ENCODE peak calls at places on chromosomes 13 and 19, in eight cellular contexts. One of them, this sample, is unnamed.

GRCh38 chr13:50422181-50423148 is 407.2 kb downstream of the KCNRG start:
- DNase-seq in lower lobe of right lung: no peak
- DNase-seq in cardiac muscle cell: no peak
- DNase-seq in body of pancreas: no peak
- DNase-seq in Karpas-422: peak; percentile 55
- DNase-seq in heart left ventricle: no peak
- DNase-seq in right cardiac atrium: no peak
- DNase-seq in right atrium auricular region: no peak
- DNase-seq in this sample: no peak

GRCh38 chr19:6768236-6768785 is 1.1 kb upstream of the SH2D3A start:
- DNase-seq in heart left ventricle: no peak
- DNase-seq in right atrium auricular region: no peak
- DNase-seq in Karpas-422: no peak
- DNase-seq in body of pancreas: no peak
- DNase-seq in right cardiac atrium: peak; percentile 5
- DNase-seq in cardiac muscle cell: no peak
- DNase-seq in lower lobe of right lung: no peak
- DNase-seq in this sample: no peak

GRCh38 chr19:29596885-29597525 is 9.1 kb upstream of the POP4 start:
- DNase-seq in lower lobe of right lung: no peak
- DNase-seq in Karpas-422: no peak
- DNase-seq in right atrium auricular region: no peak
- DNase-seq in body of pancreas: no peak
- DNase-seq in right cardiac atrium: no peak
- DNase-seq in cardiac muscle cell: peak; percentile 37
- DNase-seq in heart left ventricle: no peak
- DNase-seq in this sample: no peak

GRCh38 chr19:35901055-35901644 is 810 bp upstream of the NFKBID start:
- DNase-seq in Karpas-422: no peak
- DNase-seq in heart left ventricle: no peak
- DNase-seq in right atrium auricular region: no peak
- DNase-seq in lower lobe of right lung: no peak
- DNase-seq in cardiac muscle cell: no peak
- DNase-seq in body of pancreas: no peak
- DNase-seq in right cardiac atrium: no peak
- DNase-seq in this sample: no peak

GRCh38 chr19:13091400-13092161 is 11.1 kb downstream of the LYL1 start:
- DNase-seq in Karpas-422: no peak
- DNase-seq in right cardiac atrium: peak; percentile 93
- DNase-seq in body of pancreas: no peak
- DNase-seq in heart left ventricle: peak; percentile 73
- DNase-seq in lower lobe of right lung: no peak
- DNase-seq in right atrium auricular region: peak; percentile 84
- DNase-seq in cardiac muscle cell: no peak
- DNase-seq in this sample: no peak

GRCh38 chr19:58474291-58474996 is 1.7 kb upstream of the ZNF446 start:
- DNase-seq in body of pancreas: no peak
- DNase-seq in right cardiac atrium: no peak
- DNase-seq in right atrium auricular region: no peak
- DNase-seq in cardiac muscle cell: no peak
- DNase-seq in heart left ventricle: no peak
- DNase-seq in lower lobe of right lung: no peak
- DNase-seq in Karpas-422: no peak
- DNase-seq in this sample: no peak

GRCh38 chr13:59865398-59865797 is 298.3 kb downstream of the DIAPH3 start:
- DNase-seq in heart left ventricle: no peak
- DNase-seq in lower lobe of right lung: no peak
- DNase-seq in Karpas-422: no peak
- DNase-seq in right atrium auricular region: no peak
- DNase-seq in cardiac muscle cell: no peak
- DNase-seq in body of pancreas: no peak
- DNase-seq in right cardiac atrium: no peak
- DNase-seq in this sample: no peak

GRCh38 chr13:43159007-43159406 is 135.6 kb downstream of the DNAJC15 start:
- DNase-seq in lower lobe of right lung: no peak
- DNase-seq in body of pancreas: no peak
- DNase-seq in right atrium auricular region: no peak
- DNase-seq in right cardiac atrium: no peak
- DNase-seq in heart left ventricle: no peak
- DNase-seq in cardiac muscle cell: no peak
- DNase-seq in Karpas-422: no peak
- DNase-seq in this sample: no peak

GRCh38 chr19:29497686-29498436 is 27.9 kb upstream of the VSTM2B start:
- DNase-seq in lower lobe of right lung: peak; percentile 23
- DNase-seq in body of pancreas: no peak
- DNase-seq in right cardiac atrium: no peak
- DNase-seq in cardiac muscle cell: no peak
- DNase-seq in right atrium auricular region: no peak
- DNase-seq in heart left ventricle: no peak
- DNase-seq in Karpas-422: no peak
- DNase-seq in this sample: no peak

GRCh38 chr19:36032251-36033104 is at the start of gene CLIP3:
- DNase-seq in lower lobe of right lung: no peak
- DNase-seq in heart left ventricle: peak; percentile 72
- DNase-seq in body of pancreas: peak; percentile 41
- DNase-seq in right cardiac atrium: peak; percentile 89
- DNase-seq in cardiac muscle cell: peak; percentile 78
- DNase-seq in Karpas-422: no peak
- DNase-seq in right atrium auricular region: no peak
- DNase-seq in this sample: peak; percentile 15

GRCh38 chr19:1222394-1222793 is 15.4 kb downstream of the CBARP start:
- DNase-seq in heart left ventricle: no peak
- DNase-seq in Karpas-422: peak; percentile 49
- DNase-seq in right atrium auricular region: no peak
- DNase-seq in cardiac muscle cell: no peak
- DNase-seq in body of pancreas: no peak
- DNase-seq in lower lobe of right lung: no peak
- DNase-seq in right cardiac atrium: no peak
- DNase-seq in this sample: no peak

GRCh38 chr13:43364210-43365041 is 341.0 kb downstream of the DNAJC15 start:
- DNase-seq in cardiac muscle cell: no peak
- DNase-seq in right atrium auricular region: no peak
- DNase-seq in Karpas-422: no peak
- DNase-seq in lower lobe of right lung: no peak
- DNase-seq in heart left ventricle: no peak
- DNase-seq in body of pancreas: no peak
- DNase-seq in right cardiac atrium: peak; percentile 63
- DNase-seq in this sample: no peak

GRCh38 chr13:96821971-96822370 is 172.3 kb downstream of the OXGR1 start:
- DNase-seq in Karpas-422: no peak
- DNase-seq in cardiac muscle cell: no peak
- DNase-seq in lower lobe of right lung: no peak
- DNase-seq in body of pancreas: no peak
- DNase-seq in right atrium auricular region: no peak
- DNase-seq in right cardiac atrium: no peak
- DNase-seq in heart left ventricle: no peak
- DNase-seq in this sample: no peak

DNA sequence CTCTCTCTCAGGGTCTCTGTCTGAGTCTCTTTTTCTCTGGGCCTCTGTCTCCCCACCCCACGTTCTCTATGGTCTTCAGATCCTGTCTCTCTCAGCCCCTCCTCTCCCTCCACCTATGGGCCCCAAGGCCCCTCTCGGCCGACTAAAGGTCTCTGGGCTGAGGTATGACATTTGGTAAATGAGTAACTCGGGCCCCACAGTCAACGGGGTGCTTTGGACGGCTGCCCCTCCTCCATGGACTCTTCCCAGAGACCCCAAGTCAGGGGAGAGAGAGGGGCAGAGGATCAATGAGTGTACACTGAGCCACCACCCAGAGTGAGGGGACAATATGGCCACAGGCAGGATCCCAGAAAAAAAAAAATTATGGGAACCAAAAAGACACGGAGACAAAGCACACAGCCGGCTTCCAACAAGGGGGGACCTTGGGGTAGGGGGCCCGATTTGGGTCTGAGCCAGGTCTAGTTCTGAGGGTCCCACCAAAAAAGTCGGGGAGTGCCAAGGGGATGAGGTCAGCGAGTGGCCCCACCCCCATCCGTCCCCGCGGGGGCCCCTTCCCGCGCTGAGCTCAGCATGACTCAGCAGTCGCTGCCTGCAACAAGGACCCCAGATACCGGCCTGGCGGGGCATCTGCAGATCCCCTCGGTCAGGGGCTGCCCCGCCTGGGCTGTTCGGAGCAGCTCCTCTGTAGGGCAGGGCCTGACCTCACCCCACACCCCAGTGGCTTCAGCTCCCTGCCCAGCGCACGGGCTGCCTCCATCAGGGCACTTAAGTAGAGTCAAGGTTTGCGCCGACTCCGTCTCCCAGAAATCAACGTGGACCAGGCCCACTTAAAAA is 1.5 kb upstream of the FTL start:
- DNase-seq in heart left ventricle: peak; percentile 82
- DNase-seq in Karpas-422: peak; percentile 91
- DNase-seq in cardiac muscle cell: peak; percentile 55
- DNase-seq in right atrium auricular region: peak; percentile 88
- DNase-seq in right cardiac atrium: peak; percentile 93
- DNase-seq in lower lobe of right lung: peak; percentile 83
- DNase-seq in body of pancreas: peak; percentile 80
- DNase-seq in this sample: peak; percentile 67
- H3K4me3 ChIP-seq in heart left ventricle: peak overlapping the region; percentile 90
- H3K4me3 ChIP-seq in Karpas-422: peak overlapping the region; percentile 63
- H3K4me3 ChIP-seq in cardiac muscle cell: peak overlapping the region; percentile 4
- H3K4me3 ChIP-seq in right atrium auricular region: peak overlapping the region; percentile 82
- H3K4me3 ChIP-seq in right cardiac atrium: no peak overlapping the region
- H3K4me3 ChIP-seq in lower lobe of right lung: peak overlapping the region; percentile 96
- H3K4me3 ChIP-seq in body of pancreas: no peak overlapping the region
- H3K4me3 ChIP-seq in this sample: peak overlapping the region; percentile 61

DNA sequence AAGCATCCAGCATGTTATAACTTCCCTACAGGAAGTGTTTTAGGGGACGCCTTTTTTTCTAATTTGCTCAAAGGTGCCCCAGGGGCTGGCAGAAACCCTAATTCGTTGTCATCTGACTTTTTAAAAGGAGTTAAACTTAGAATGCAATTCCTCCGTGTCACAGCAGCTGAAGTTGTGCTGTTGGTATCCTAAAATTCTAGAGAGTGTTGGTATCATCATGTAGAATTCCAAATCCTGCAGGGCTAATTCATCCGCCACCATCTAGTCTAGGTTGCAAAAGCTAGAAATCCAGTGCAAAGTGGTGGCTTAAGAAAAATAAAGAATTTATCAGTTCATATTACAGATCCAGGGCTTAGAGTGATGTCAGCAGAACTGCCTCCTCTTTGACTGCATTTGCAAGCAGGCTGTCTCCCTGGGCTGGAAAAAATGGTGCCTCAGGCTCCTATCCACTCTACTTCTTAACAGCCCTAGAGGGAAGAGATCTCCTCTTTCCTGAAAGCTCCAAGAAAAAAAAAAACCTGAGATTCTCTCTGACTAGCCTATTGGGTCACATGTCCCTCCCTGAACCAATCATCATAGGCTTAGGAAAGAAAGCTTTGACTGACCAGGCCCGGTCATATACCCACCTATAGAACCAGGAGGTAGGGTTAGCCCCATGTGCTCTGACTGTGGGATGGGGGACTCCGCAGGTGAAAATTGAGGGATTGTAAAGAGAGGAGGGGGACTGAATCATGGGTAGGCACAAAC is 73.0 kb downstream of the MAP4K1 start:
- DNase-seq in lower lobe of right lung: peak; percentile 12
- DNase-seq in right cardiac atrium: no peak
- DNase-seq in right atrium auricular region: no peak
- DNase-seq in body of pancreas: no peak
- DNase-seq in heart left ventricle: no peak
- DNase-seq in cardiac muscle cell: no peak
- DNase-seq in Karpas-422: peak; percentile 95
- DNase-seq in this sample: no peak
- H3K27ac ChIP-seq in lower lobe of right lung: no peak overlapping the region
- H3K27ac ChIP-seq in right cardiac atrium: no peak overlapping the region
- H3K27ac ChIP-seq in right atrium auricular region: no peak overlapping the region
- H3K27ac ChIP-seq in body of pancreas: no peak overlapping the region
- H3K27ac ChIP-seq in heart left ventricle: no peak overlapping the region
- H3K27ac ChIP-seq in cardiac muscle cell: no peak overlapping the region
- H3K27ac ChIP-seq in Karpas-422: peak overlapping the region; percentile 85
- H3K27ac ChIP-seq in this sample: no peak overlapping the region

GRCh38 chr13:51538626-51539179 is 45.6 kb upstream of the WDFY2 start:
- DNase-seq in Karpas-422: no peak
- DNase-seq in lower lobe of right lung: no peak
- DNase-seq in right atrium auricular region: no peak
- DNase-seq in right cardiac atrium: no peak
- DNase-seq in body of pancreas: no peak
- DNase-seq in cardiac muscle cell: no peak
- DNase-seq in heart left ventricle: no peak
- DNase-seq in this sample: no peak

GRCh38 chr13:51539887-51540286 is 44.4 kb upstream of the WDFY2 start:
- DNase-seq in right cardiac atrium: no peak
- DNase-seq in Karpas-422: no peak
- DNase-seq in body of pancreas: no peak
- DNase-seq in lower lobe of right lung: no peak
- DNase-seq in right atrium auricular region: no peak
- DNase-seq in cardiac muscle cell: no peak
- DNase-seq in heart left ventricle: no peak
- DNase-seq in this sample: no peak

GRCh38 chr13:51541809-51542258 is 42.4 kb upstream of the WDFY2 start:
- DNase-seq in Karpas-422: no peak
- DNase-seq in cardiac muscle cell: peak; percentile 24
- DNase-seq in lower lobe of right lung: no peak
- DNase-seq in right atrium auricular region: no peak
- DNase-seq in right cardiac atrium: peak; percentile 36
- DNase-seq in heart left ventricle: no peak
- DNase-seq in body of pancreas: peak; percentile 46
- DNase-seq in this sample: no peak

GRCh38 chr13:51541037-51541436 is 43.2 kb upstream of the WDFY2 start:
- DNase-seq in right cardiac atrium: no peak
- DNase-seq in cardiac muscle cell: no peak
- DNase-seq in body of pancreas: no peak
- DNase-seq in heart left ventricle: no peak
- DNase-seq in Karpas-422: no peak
- DNase-seq in lower lobe of right lung: no peak
- DNase-seq in right atrium auricular region: no peak
- DNase-seq in this sample: no peak

DNA sequence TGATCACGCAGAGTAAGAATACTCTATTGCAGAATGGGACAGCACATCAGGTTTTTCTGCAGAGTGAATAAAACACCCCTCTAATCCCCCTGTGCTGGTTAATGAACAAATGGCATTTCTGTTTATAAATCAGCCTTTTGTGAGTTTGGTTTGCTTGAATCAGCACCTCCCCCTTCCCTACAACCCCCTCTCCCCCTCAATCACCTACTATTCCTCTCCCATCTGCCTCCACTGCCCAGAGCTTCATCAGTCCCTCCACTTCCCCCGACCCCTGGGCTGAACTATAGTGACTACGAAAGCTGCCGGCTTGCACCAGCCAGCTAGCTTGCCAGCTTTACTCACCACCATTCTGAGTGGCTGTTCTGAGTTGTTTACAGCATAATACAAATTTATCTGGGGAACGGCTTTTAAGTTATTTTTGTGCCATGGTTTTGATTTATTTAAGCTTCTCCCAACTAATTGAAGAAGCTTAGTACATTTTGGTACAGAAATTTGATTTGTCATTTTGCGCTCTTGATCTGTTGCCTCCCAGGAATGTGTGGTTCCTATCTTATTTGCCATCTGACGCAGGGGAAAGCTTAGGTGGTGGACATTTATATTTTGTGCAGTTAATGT is 41.8 kb upstream of the WDFY2 start:
- DNase-seq in cardiac muscle cell: peak; percentile 20
- DNase-seq in right atrium auricular region: no peak
- DNase-seq in heart left ventricle: no peak
- DNase-seq in Karpas-422: no peak
- DNase-seq in body of pancreas: peak; percentile 29
- DNase-seq in lower lobe of right lung: no peak
- DNase-seq in right cardiac atrium: peak; percentile 54
- DNase-seq in this sample: no peak
- H3K4me3 ChIP-seq in cardiac muscle cell: no peak overlapping the region
- H3K4me3 ChIP-seq in right atrium auricular region: peak overlapping the region; percentile 2
- H3K4me3 ChIP-seq in heart left ventricle: no peak overlapping the region
- H3K4me3 ChIP-seq in Karpas-422: no peak overlapping the region
- H3K4me3 ChIP-seq in body of pancreas: no peak overlapping the region
- H3K4me3 ChIP-seq in lower lobe of right lung: no peak overlapping the region
- H3K4me3 ChIP-seq in right cardiac atrium: peak overlapping the region; percentile 2
- H3K4me3 ChIP-seq in this sample: no peak overlapping the region

GRCh38 chr13:72139192-72139591 is 272.2 kb upstream of the DACH1 start:
- DNase-seq in body of pancreas: no peak
- DNase-seq in right atrium auricular region: no peak
- DNase-seq in cardiac muscle cell: no peak
- DNase-seq in lower lobe of right lung: no peak
- DNase-seq in heart left ventricle: no peak
- DNase-seq in Karpas-422: no peak
- DNase-seq in right cardiac atrium: no peak
- DNase-seq in this sample: no peak
- H3K27ac ChIP-seq in body of pancreas: peak overlapping the region; percentile 8
- H3K27ac ChIP-seq in right atrium auricular region: no peak overlapping the region
- H3K27ac ChIP-seq in cardiac muscle cell: no peak overlapping the region
- H3K27ac ChIP-seq in lower lobe of right lung: no peak overlapping the region
- H3K27ac ChIP-seq in heart left ventricle: no peak overlapping the region
- H3K27ac ChIP-seq in Karpas-422: no peak overlapping the region
- H3K27ac ChIP-seq in right cardiac atrium: no peak overlapping the region
- H3K27ac ChIP-seq in this sample: no peak overlapping the region